ENCODE peak calls at places on chromosomes 16 and 17, in four cellular contexts. R is neuronal stem cell, P is ascending aorta, T is adrenal gland. H is an unnamed sample.

GRCh38 chr17:64254755-64255154 is 8.3 kb downstream of the TEX2 start:
- DNase-seq in P (no peak), R (no peak), T (peak), H (no peak)

GRCh38 chr16:30382398-30383015 is at the start of gene SEPTIN1:
- DNase-seq in R (no peak), P (no peak), T (no peak), H (no peak)

GRCh38 chr17:32298298-32298697 is 32.7 kb downstream of the RHBDL3 start:
- DNase-seq in T (no peak), P (no peak), R (no peak), H (no peak)

GRCh38 chr17:6471531-6472465 is 27.5 kb downstream of the PIMREG start:
- DNase-seq in R (peak), T (peak), P (no peak), H (peak)

GRCh38 chr17:17348872-17349723 is 45.9 kb downstream of the NT5M start:
- DNase-seq in P (no peak), T (no peak), R (no peak), H (no peak)

GRCh38 chr17:55747209-55747608 is 3.6 kb upstream of the PCTP start:
- DNase-seq in R (no peak), P (no peak), T (no peak), H (no peak)

GRCh38 chr17:45130640-45131293 is 1.5 kb downstream of the PLCD3 start:
- DNase-seq in R (no peak), P (no peak), T (no peak), H (no peak)

GRCh38 chr16:54282202-54282922 is 4.2 kb downstream of the IRX3 start:
- DNase-seq in R (peak), P (no peak), T (peak), H (no peak)

GRCh38 chr17:19021622-19022083 is 17.1 kb upstream of the FAM83G start:
- DNase-seq in T (peak), R (no peak), P (no peak), H (no peak)

GRCh38 chr17:49101054-49101534 is 31.5 kb upstream of the B4GALNT2 start:
- DNase-seq in R (no peak), T (peak), P (no peak), H (no peak)

GRCh38 chr16:9932919-9933653 is 249.1 kb downstream of the GRIN2A start:
- DNase-seq in P (no peak), T (no peak), R (no peak), H (no peak)

GRCh38 chr16:2587891-2588565 is 50.2 kb downstream of the PDPK1 start:
- DNase-seq in P (no peak), R (no peak), T (no peak), H (no peak)

GRCh38 chr17:15914400-15915165 is 30.3 kb upstream of the ADORA2B start:
- DNase-seq in P (no peak), T (no peak), R (no peak), H (no peak)

GRCh38 chr17:792277-792676 is 10.1 kb downstream of the MRM3 start:
- DNase-seq in T (no peak), P (no peak), R (no peak), H (no peak)

GRCh38 chr16:3004781-3005284 is 7.9 kb upstream of the CLDN9 start:
- DNase-seq in T (no peak), R (no peak), P (no peak), H (no peak)

GRCh38 chr17:16909472-16909871 is 62.4 kb downstream of the TNFRSF13B start:
- DNase-seq in R (no peak), T (no peak), P (no peak), H (no peak)

GRCh38 chr16:57955572-57955971 is 15.4 kb downstream of the CNGB1 start:
- DNase-seq in P (no peak), T (peak), R (no peak), H (no peak)

GRCh38 chr16:86038923-86039310 is 140.0 kb downstream of the IRF8 start:
- DNase-seq in T (no peak), P (no peak), R (no peak), H (no peak)

GRCh38 chr16:49023095-49023494 is 258.5 kb downstream of the CBLN1 start:
- DNase-seq in T (no peak), P (no peak), R (no peak), H (no peak)

GRCh38 chr16:49020436-49020835 is 261.2 kb downstream of the CBLN1 start:
- DNase-seq in R (no peak), T (no peak), P (no peak), H (no peak)

GRCh38 chr16:49024016-49024415 is 257.6 kb downstream of the CBLN1 start:
- DNase-seq in P (no peak), T (no peak), R (no peak), H (no peak)

GRCh38 chr16:49021136-49021535 is 260.5 kb downstream of the CBLN1 start:
- DNase-seq in P (no peak), T (no peak), R (no peak), H (no peak)

DNA sequence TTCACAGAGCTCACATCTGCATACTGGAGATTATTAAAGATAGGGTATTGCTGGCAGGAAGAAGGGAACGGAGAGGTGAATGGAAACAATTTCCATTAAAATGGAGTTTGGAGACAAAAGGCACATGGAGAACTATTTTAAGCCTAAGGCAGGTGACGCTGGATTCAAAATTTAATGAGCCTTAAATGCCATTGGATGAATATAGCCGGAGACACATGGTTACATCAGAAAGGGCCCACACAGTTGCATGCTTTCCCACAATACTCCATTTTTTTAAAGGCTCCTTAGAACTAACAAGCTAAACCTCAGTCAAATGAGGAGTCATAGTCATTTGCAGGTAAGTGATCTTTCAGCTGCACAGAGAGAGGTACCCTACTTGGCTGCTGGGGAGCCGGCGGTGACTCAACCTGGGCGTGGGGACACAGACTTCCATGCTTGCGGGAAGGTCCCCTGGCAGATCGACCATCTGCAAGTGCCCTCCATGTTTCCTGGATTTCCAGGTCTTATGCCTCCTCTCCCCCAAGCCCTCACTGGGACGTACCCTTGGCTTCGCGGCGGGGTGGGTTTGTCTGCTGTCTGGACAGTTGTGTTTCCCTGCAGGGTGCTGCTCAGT is 259.2 kb downstream of the CBLN1 start:
- DNase-seq in T (no peak), P (no peak), R (no peak), H (no peak)
- H3K27ac ChIP-seq in T (no peak), P (no peak), R (no peak), H (no peak)

GRCh38 chr16:87834015-87834667 is 35.2 kb downstream of the SLC7A5 start:
- DNase-seq in P (no peak), R (no peak), T (no peak), H (no peak)
- H3K27ac ChIP-seq in P (no peak), R (no peak), T (no peak), H (no peak)

GRCh38 chr17:77503916-77504651 is 363.3 kb downstream of the SEC14L1 start:
- DNase-seq in R (no peak), T (no peak), P (no peak), H (no peak)
- H3K27ac ChIP-seq in R (no peak), T (no peak), P (no peak), H (no peak)

DNA sequence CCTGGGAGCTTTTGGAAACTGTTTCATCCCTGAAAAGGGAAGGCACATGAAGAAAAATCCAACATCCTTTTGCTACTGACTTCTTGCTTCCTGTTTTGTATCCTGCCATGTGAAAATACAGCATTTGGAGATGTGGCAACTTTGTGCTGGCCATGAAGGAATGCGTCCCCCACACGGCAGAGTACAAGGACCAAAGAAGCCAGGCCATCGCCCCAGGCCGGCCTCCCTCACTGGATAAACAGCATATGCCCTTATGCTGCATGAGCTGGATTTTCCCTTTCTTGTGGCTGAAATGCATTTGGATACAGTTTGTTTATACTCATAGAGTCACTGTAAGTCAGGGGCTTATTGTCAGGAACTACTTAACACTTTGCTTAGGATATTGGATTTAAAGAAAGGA is 5.5 kb upstream of the HASPIN start:
- DNase-seq in T (no peak), P (no peak), R (no peak), H (no peak)
- H3K27ac ChIP-seq in T (no peak), P (no peak), R (no peak), H (no peak)

GRCh38 chr17:81524865-81525159 is 3.4 kb upstream of the FSCN2 start:
- DNase-seq in R (no peak), P (no peak), T (no peak), H (no peak)

GRCh38 chr17:81524063-81524864 is 3.9 kb upstream of the FSCN2 start:
- DNase-seq in T (no peak), P (no peak), R (no peak), H (no peak)

GRCh38 chr17:81522491-81523125 is 5.6 kb upstream of the FSCN2 start:
- DNase-seq in R (no peak), T (no peak), P (no peak), H (no peak)

GRCh38 chr17:81520021-81520894 is 7.7 kb upstream of the ACTG1 start:
- DNase-seq in P (no peak), T (no peak), R (no peak), H (no peak)

DNA sequence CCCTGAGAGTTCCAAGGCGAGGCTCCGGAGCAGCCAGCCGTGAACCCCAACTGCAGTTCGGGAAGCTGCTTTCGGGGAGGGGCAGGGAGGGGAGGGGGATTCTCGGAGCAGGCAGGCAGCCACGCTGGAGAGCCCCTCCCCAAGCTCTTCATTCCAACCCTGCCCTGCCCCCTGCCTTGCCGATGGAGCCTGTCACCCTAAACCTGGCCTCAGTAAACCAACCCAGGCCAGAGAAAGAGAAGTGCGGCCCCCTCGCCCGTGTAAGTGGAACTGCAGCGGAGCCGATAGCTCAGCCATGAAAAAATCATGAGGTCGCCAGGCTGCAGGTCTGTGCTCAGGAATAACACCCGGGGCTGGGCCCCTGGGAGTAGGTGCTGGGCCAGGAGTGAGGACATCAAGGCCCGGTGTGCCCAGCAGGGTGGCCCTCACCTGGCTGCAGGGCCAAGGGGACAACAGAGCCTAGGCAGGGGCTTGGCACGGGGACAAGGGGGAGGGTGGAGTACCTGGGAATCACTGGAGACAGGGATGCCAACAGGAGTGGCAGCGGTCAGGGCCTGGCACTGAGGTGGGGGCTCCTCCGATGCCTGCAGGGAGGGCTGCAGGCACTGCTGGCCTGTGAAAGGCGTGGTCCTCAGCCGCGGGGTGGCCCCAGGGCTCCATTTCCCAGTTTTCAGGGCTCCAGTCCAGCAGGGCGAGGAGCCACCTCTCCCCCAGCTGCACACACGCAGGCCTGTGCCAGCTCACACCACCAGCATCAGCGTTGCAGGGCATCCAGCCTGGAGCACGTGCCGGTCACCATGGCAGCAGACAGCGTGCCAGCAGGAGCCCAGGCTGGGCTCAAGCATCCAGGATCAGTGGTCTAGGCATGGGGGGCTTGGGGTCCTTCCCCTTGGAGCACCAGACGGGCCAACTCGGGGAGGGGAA is 4.8 kb upstream of the FSCN2 start:
- DNase-seq in T (no peak), P (no peak), R (peak), H (no peak)
- H3K27ac ChIP-seq in T (no peak), P (no peak), R (no peak), H (no peak)

GRCh38 chr16:84446086-84446485 is 58.4 kb downstream of the MEAK7 start:
- DNase-seq in R (no peak), T (no peak), P (no peak), H (no peak)

GRCh38 chr16:84448444-84448843 is 56.0 kb downstream of the MEAK7 start:
- DNase-seq in R (no peak), T (no peak), P (no peak), H (no peak)

GRCh38 chr16:84449156-84450140 is 55.0 kb downstream of the MEAK7 start:
- DNase-seq in R (no peak), T (no peak), P (no peak), H (no peak)

GRCh38 chr16:84444476-84444875 is 60.0 kb downstream of the MEAK7 start:
- DNase-seq in T (no peak), P (no peak), R (no peak), H (no peak)

DNA sequence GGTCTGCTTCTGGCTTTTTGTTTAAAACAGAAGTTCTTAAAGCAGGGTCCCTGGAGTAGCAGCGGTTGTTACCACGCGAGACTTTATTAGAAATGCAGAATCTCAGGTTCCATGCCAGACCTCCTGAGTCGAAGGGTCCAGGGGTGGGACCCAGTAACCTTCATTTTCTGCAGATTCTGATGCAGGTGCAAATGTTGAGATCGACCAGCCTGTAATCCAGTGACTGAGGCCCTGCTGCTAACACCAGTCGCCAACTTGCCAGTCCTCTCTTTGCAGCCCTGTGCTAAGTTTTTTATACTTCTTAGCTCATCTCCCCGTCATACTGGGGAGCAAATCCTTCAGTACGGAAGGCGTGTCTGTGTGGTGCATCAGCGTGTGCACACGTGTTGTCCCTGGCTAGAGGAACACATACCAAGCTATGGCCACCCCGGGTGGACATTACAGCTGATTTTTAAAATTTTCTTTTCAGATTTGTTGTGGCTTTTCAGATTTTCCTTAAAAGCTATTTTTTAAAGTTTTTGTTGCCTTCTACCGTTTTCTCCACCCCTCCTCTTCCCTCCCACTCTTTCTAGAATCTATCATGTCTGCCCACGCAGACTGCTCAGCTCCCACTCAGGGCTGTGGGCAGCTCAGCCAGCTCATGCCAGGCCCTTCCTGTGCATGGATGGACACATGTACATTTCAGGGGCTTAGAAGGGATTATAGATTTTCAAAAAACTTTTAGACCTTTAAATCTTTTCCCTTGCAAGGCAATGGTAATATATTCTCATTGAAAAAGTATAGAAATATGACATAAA is 57.7 kb downstream of the MEAK7 start:
- DNase-seq in P (no peak), T (no peak), R (no peak), H (no peak)
- H3K27ac ChIP-seq in P (no peak), T (no peak), R (no peak), H (no peak)

GRCh38 chr16:66619534-66620418 is 15.3 kb downstream of the CMTM3 start:
- DNase-seq in P (no peak), R (no peak), T (no peak), H (no peak)
- H3K27ac ChIP-seq in P (peak), R (no peak), T (no peak), H (no peak)